ENCODE peak calls at places on chromosomes 1 and 21, in six cellular contexts. I, S, N, B, M and Y are unnamed samples. For H3K4me1, the result is how much of the 10 kb centered on the place peaks cover.

GRCh38 chr1:4599521-4599920 is 54.9 kb upstream of the AJAP1 start:
- DNase-seq in I (no peak), N (no peak), M (no peak), B (no peak), S (no peak), Y (no peak)

GRCh38 chr1:188499690-188500089 is 1670.9 kb downstream of the PLA2G4A start:
- DNase-seq in S (no peak), N (no peak), B (peak), M (no peak), I (no peak), Y (no peak)

GRCh38 chr1:226875641-226876295 is 5.4 kb downstream of the PSEN2 start:
- DNase-seq in B (peak), N (peak), I (peak), M (no peak), S (no peak), Y (no peak)

GRCh38 chr1:52060822-52061221 is 4.7 kb downstream of the BTF3L4 start:
- DNase-seq in N (no peak), S (no peak), B (no peak), M (no peak), I (no peak), Y (no peak)

GRCh38 chr1:197180252-197180878 is 33.9 kb upstream of the ASPM start:
- DNase-seq in S (no peak), B (peak), I (no peak), N (no peak), M (no peak), Y (no peak)

GRCh38 chr1:223748773-223749733 is 36.7 kb downstream of the CAPN2 start:
- DNase-seq in N (peak), I (peak), B (peak), M (no peak), S (peak), Y (no peak)

GRCh38 chr1:7770939-7771672 is at the start of gene VAMP3:
- DNase-seq in B (peak), M (peak), I (peak), N (peak), S (peak), Y (peak)

GRCh38 chr1:86068126-86068805 is 88.3 kb downstream of the COL24A1 start:
- DNase-seq in M (no peak), B (peak), N (no peak), S (no peak), I (no peak), Y (no peak)

GRCh38 chr21:35321322-35322200 is 272.5 kb upstream of the RUNX1 start:
- DNase-seq in I (no peak), N (no peak), M (no peak), S (no peak), B (no peak), Y (no peak)

DNA sequence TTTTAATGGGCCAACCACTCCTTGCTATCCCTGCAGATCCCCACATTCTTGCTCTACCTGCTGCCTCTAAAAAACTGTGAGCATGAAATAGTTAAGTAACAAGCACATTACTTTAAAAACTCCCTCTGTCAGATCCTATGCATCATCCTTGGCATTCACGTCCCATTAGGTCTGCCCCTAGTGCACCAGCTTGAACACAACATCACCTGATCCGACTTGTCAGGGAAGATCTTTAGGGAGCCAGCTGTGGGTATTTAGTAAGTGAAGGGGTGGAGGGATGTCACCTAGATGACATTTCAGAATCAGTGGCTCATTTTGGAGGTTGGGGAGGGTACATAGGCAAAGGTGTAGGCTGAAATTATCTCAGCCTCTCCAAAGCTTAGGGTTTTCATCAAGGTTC is 33.5 kb downstream of the RXRG start:
- DNase-seq in N (no peak), I (no peak), S (no peak), B (no peak), M (no peak), Y (peak)
- H3K4me1 ChIP-seq in N (under half), I (under half), S (under half), B (under half), M (under half), Y (under half)

DNA sequence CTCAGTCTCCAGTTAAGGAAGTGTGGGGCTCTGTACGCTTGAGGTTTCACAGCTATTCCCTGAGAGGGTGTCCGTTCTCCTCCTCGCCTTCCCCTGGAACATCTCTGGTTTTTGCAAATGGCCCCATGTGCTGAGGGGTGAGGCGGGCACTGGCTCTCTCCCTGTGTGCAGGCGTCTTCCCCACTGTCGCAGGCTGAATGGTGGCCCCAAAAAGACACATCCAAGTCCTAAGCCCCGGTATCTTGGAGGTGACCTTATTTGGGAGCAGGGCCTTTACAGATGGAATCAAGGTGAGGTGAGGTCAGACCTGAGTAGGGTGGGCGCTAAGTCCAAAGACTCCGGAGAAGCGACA is 98.0 kb upstream of the TMPRSS2 start:
- DNase-seq in S (no peak), M (no peak), I (no peak), B (no peak), N (peak), Y (no peak)
- H3K4me1 ChIP-seq in S (under half), M (under half), I (under half), B (under half), N (under half), Y (under half)

GRCh38 chr21:41755934-41756773 is 10.7 kb downstream of the RIPK4 start:
- DNase-seq in S (no peak), M (no peak), I (no peak), B (no peak), N (no peak), Y (no peak)

GRCh38 chr21:41752231-41752681 is 14.6 kb downstream of the RIPK4 start:
- DNase-seq in I (no peak), N (no peak), S (no peak), M (no peak), B (peak), Y (no peak)

GRCh38 chr21:41755258-41755933 is 11.5 kb downstream of the RIPK4 start:
- DNase-seq in N (no peak), B (no peak), S (no peak), M (no peak), I (no peak), Y (no peak)

GRCh38 chr21:41753001-41753725 is 13.7 kb downstream of the RIPK4 start:
- DNase-seq in I (no peak), S (no peak), N (no peak), M (no peak), B (no peak), Y (no peak)

GRCh38 chr21:41754481-41754891 is 12.4 kb downstream of the RIPK4 start:
- DNase-seq in B (no peak), I (no peak), S (no peak), N (no peak), M (no peak), Y (no peak)
- H3K4me1 ChIP-seq in B (under half), I (under half), S (under half), N (under half), M (under half), Y (under half)

GRCh38 chr1:18160290-18160942 is 52.8 kb downstream of the IGSF21 start:
- DNase-seq in M (no peak), N (peak), I (no peak), B (no peak), S (no peak), Y (peak)
- H3K4me1 ChIP-seq in M (under half), N (under half), I (under half), B (under half), S (under half), Y (under half)

DNA sequence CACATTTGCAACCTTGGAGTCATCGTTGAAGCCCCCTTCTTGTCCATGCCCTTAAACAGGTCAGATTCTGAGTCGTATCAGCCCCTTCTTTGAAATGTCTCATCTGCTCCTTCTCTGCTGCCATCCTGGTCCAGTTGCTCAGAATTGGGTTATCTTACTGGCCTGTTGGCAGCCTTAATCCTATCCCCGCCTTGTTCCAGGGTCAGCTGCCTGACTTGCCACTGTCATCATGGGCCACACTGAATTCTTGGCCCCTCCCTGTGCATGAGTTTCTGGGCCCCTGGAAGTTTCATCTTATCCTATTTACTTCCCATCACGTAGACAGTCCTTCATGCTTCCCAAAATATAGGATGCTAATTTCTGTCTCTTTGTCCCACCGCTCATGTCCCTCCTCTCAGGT is 23.7 kb downstream of the IRF2BP2 start:
- DNase-seq in M (no peak), B (no peak), I (no peak), N (no peak), S (no peak), Y (no peak)
- H3K4me1 ChIP-seq in M (half or more), B (under half), I (under half), N (under half), S (under half), Y (under half)

DNA sequence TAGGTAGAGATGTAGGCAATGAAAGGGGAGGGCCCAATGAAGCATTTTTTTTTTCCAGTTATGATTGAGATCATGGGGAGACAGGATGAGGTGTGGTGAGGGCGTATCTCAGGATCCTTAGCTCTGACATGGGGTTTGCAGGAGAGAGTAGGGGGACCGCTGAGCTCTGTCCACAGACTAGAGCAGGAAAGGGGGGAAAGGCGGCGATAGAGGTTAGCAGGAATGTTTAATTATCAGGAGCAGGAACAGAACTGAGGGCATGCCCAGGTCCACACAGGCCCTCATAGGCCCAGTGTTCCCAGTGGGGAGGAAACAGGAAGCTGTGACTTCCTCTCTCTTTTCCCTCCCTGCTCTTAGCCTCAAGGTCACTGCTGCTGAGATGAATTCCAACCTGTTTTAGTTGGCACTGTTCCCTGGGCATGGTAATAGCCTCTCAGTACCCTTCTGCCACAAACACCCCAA is 876 bp upstream of the RXFP4 start:
- DNase-seq in S (peak), M (no peak), N (no peak), B (peak), I (peak), Y (no peak)
- H3K4me1 ChIP-seq in S (under half), M (half or more), N (half or more), B (under half), I (under half), Y (under half)

DNA sequence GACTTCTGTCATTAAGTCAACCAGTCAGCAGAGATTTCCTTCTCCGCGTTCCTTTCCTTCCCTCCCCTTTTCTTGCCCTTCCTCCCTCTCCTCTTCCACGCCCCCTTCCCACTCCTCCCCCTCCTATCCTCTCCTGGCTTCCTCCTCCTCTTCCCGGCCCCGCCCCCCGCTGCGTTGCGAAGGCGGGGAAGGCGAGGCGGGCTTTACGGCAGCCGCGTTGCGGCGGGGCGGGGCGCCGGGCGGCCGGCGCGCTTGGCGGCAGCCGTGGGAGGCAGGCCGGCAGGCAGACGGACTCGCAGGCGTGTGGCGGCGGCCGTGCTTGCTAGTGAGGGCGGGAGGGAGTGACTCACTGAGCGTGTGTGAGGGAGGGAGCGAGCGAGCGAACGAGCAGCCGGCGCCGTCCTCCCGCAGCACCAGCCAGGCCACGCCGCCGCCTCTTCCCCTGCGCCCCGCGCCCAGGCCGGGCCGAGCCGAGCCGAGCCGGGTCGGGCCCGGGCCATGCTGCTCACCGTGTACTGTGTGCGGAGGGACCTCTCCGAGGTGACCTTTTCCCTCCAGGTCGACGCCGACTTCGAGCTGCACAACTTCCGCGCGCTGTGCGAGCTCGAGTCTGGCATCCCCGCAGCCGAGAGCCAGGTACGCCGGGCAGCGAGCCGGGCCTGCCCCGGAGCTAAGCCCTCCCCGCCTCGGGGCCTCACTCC is at the start of gene DDI2:
- DNase-seq in I (peak), N (peak), S (peak), B (peak), M (peak), Y (peak)
- H3K4me1 ChIP-seq in I (under half), N (under half), S (under half), B (under half), M (under half), Y (under half)

GRCh38 chr1:228146761-228147693 is 2.7 kb upstream of the GJC2 start:
- DNase-seq in B (no peak), N (no peak), I (peak), S (peak), M (no peak), Y (no peak)
- H3K4me1 ChIP-seq in B (under half), N (half or more), I (under half), S (under half), M (half or more), Y (half or more)

DNA sequence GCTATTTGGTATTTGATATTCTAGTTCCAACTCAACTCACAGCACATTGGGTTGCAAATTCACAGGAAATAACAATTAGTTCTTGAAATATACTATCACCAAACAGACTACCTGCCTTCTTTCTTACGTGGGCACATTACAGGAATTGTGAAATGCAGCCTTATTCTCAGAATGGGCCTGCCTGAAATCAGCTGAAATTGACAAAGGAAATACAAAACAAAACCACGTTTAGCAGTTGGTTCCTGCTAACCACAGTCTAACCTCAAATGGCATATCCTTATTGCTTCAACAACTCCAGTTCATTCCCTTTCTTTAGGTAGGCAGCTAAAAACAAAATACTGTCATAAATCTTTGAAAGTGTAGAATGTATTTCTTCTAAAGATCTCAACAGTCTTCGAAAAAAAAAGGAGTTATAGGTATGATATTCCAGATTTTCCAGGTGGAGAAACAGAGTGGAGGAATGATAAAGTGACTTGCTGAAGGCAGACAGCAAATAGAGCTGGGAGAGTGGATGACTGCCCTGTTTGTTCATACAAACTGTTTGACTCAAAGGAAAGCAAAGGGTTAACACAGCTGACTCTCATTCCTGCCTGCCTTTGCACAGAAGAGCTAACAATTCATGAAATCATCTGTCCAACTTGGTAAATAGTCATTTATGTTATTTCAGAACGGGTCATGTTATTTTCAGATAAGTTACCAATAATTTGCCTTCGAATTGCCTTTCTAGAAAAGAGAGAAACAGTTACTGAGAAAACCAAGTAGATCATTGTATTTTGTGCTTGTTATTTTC is 1.6 kb upstream of the GREM2 start:
- DNase-seq in S (no peak), M (no peak), N (no peak), B (peak), I (no peak), Y (no peak)
- H3K4me1 ChIP-seq in S (under half), M (under half), N (under half), B (under half), I (under half), Y (under half)

DNA sequence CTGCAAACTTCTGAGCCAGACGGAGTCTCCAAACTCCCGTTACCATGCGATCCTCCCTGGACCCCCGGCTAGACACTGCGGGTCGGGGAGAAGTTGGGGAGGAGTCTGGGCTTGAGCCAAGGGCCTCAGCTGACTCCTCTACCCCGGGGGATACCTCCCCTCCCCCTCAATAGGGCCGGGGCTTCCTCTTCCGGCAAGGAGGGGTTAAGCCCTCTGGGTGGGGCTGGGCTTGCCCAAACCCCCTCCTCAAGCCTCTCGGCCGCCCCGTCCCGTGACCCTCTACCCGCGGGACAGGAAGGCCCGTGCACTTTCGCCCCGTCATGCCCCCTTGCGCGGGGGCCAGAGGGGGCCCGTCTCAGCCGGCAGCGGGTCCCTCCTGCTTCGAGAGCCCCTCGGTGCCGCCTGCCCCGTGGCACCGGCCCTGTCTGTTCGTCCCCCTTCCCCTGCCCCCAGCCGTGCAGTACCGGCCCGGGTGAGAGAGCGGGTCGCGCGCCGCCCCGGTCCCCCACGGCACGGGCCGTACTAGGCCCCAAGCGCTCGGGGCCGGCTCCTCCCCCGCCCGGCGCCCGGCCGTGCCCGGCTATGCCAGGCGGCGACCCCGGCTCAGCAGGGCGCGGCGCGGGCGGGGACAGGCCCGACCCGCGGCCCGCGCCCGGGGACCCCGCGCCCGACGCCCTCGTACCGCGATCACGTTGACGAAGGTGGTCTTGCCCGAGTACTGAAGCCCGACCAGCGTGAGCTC is 598 bp downstream of the ARL8A start:
- DNase-seq in N (peak), B (no peak), I (peak), M (no peak), S (no peak), Y (peak)
- H3K4me1 ChIP-seq in N (under half), B (under half), I (under half), M (under half), S (under half), Y (under half)